ENCODE peak calls at places on chromosomes 2 and 18, in ten cellular contexts. One of them, this sample, is unnamed.

GRCh38 chr2:74206180-74206688 is 7.8 kb downstream of the MTHFD2 start:
- DNase-seq in WERI-Rb-1: peak; percentile 72
- DNase-seq in AG10803: peak; percentile 61
- DNase-seq in activated naive CD8-positive, alpha-beta T cell treated with anti-CD3 and anti-CD28 coated beads, Interleukin-2, amount 50 U/mL, for 24 hours: peak; percentile 41
- DNase-seq in iPS-NIHi11: no peak
- DNase-seq in astrocyte: peak; percentile 34
- DNase-seq in occipital lobe: no peak
- DNase-seq in KG1: no peak
- DNase-seq in CD8-positive, alpha-beta memory T cell: peak; percentile 19
- DNase-seq in effector CD4-positive, alpha-beta T cell: peak; percentile 4
- DNase-seq in this sample: peak; percentile 69

GRCh38 chr2:118221952-118222594 is 133.8 kb downstream of the INSIG2 start:
- DNase-seq in effector CD4-positive, alpha-beta T cell: peak; percentile 28
- DNase-seq in iPS-NIHi11: peak; percentile 62
- DNase-seq in AG10803: peak; percentile 84
- DNase-seq in KG1: peak; percentile 17
- DNase-seq in activated naive CD8-positive, alpha-beta T cell treated with anti-CD3 and anti-CD28 coated beads, Interleukin-2, amount 50 U/mL, for 24 hours: peak; percentile 23
- DNase-seq in astrocyte: peak; percentile 67
- DNase-seq in occipital lobe: no peak
- DNase-seq in CD8-positive, alpha-beta memory T cell: peak; percentile 6
- DNase-seq in WERI-Rb-1: peak; percentile 22
- DNase-seq in this sample: peak; percentile 55

GRCh38 chr2:205323929-205324328 is 358.4 kb upstream of the NRP2 start:
- DNase-seq in occipital lobe: no peak
- DNase-seq in astrocyte: no peak
- DNase-seq in iPS-NIHi11: peak; percentile 22
- DNase-seq in AG10803: no peak
- DNase-seq in activated naive CD8-positive, alpha-beta T cell treated with anti-CD3 and anti-CD28 coated beads, Interleukin-2, amount 50 U/mL, for 24 hours: no peak
- DNase-seq in CD8-positive, alpha-beta memory T cell: no peak
- DNase-seq in effector CD4-positive, alpha-beta T cell: no peak
- DNase-seq in KG1: no peak
- DNase-seq in WERI-Rb-1: no peak
- DNase-seq in this sample: no peak

GRCh38 chr2:100706249-100706648 is 113.7 kb upstream of the NPAS2 start:
- DNase-seq in astrocyte: no peak
- DNase-seq in KG1: no peak
- DNase-seq in AG10803: no peak
- DNase-seq in iPS-NIHi11: no peak
- DNase-seq in effector CD4-positive, alpha-beta T cell: no peak
- DNase-seq in activated naive CD8-positive, alpha-beta T cell treated with anti-CD3 and anti-CD28 coated beads, Interleukin-2, amount 50 U/mL, for 24 hours: no peak
- DNase-seq in CD8-positive, alpha-beta memory T cell: no peak
- DNase-seq in occipital lobe: no peak
- DNase-seq in WERI-Rb-1: no peak
- DNase-seq in this sample: no peak

GRCh38 chr2:173076557-173077345 is 1.1 kb downstream of the MAP3K20 start:
- DNase-seq in iPS-NIHi11: peak; percentile 58
- DNase-seq in activated naive CD8-positive, alpha-beta T cell treated with anti-CD3 and anti-CD28 coated beads, Interleukin-2, amount 50 U/mL, for 24 hours: peak; percentile 38
- DNase-seq in occipital lobe: no peak
- DNase-seq in CD8-positive, alpha-beta memory T cell: no peak
- DNase-seq in effector CD4-positive, alpha-beta T cell: no peak
- DNase-seq in astrocyte: peak; percentile 46
- DNase-seq in WERI-Rb-1: peak; percentile 27
- DNase-seq in AG10803: peak; percentile 46
- DNase-seq in KG1: peak; percentile 78
- DNase-seq in this sample: peak; percentile 34

GRCh38 chr2:38492042-38492615 is 110.6 kb downstream of the HNRNPLL start:
- DNase-seq in KG1: no peak
- DNase-seq in CD8-positive, alpha-beta memory T cell: no peak
- DNase-seq in iPS-NIHi11: no peak
- DNase-seq in AG10803: no peak
- DNase-seq in occipital lobe: no peak
- DNase-seq in WERI-Rb-1: no peak
- DNase-seq in astrocyte: no peak
- DNase-seq in effector CD4-positive, alpha-beta T cell: no peak
- DNase-seq in activated naive CD8-positive, alpha-beta T cell treated with anti-CD3 and anti-CD28 coated beads, Interleukin-2, amount 50 U/mL, for 24 hours: no peak
- DNase-seq in this sample: no peak

GRCh38 chr2:220682616-220683015 is 889.5 kb downstream of the EPHA4 start:
- DNase-seq in WERI-Rb-1: no peak
- DNase-seq in astrocyte: peak; percentile 10
- DNase-seq in CD8-positive, alpha-beta memory T cell: no peak
- DNase-seq in occipital lobe: no peak
- DNase-seq in activated naive CD8-positive, alpha-beta T cell treated with anti-CD3 and anti-CD28 coated beads, Interleukin-2, amount 50 U/mL, for 24 hours: no peak
- DNase-seq in KG1: no peak
- DNase-seq in effector CD4-positive, alpha-beta T cell: no peak
- DNase-seq in AG10803: no peak
- DNase-seq in iPS-NIHi11: no peak
- DNase-seq in this sample: no peak

GRCh38 chr2:189498205-189498604 is 56.9 kb downstream of the WDR75 start:
- DNase-seq in astrocyte: no peak
- DNase-seq in AG10803: no peak
- DNase-seq in effector CD4-positive, alpha-beta T cell: no peak
- DNase-seq in WERI-Rb-1: no peak
- DNase-seq in activated naive CD8-positive, alpha-beta T cell treated with anti-CD3 and anti-CD28 coated beads, Interleukin-2, amount 50 U/mL, for 24 hours: no peak
- DNase-seq in iPS-NIHi11: no peak
- DNase-seq in KG1: no peak
- DNase-seq in occipital lobe: no peak
- DNase-seq in CD8-positive, alpha-beta memory T cell: no peak
- DNase-seq in this sample: no peak

GRCh38 chr2:217816396-217816869 is 186.4 kb downstream of the TNS1 start:
- DNase-seq in AG10803: peak; percentile 33
- DNase-seq in CD8-positive, alpha-beta memory T cell: no peak
- DNase-seq in effector CD4-positive, alpha-beta T cell: no peak
- DNase-seq in activated naive CD8-positive, alpha-beta T cell treated with anti-CD3 and anti-CD28 coated beads, Interleukin-2, amount 50 U/mL, for 24 hours: no peak
- DNase-seq in astrocyte: no peak
- DNase-seq in WERI-Rb-1: no peak
- DNase-seq in iPS-NIHi11: no peak
- DNase-seq in occipital lobe: no peak
- DNase-seq in KG1: no peak
- DNase-seq in this sample: no peak

GRCh38 chr18:21167641-21168372 is 56.2 kb upstream of the ROCK1 start:
- DNase-seq in iPS-NIHi11: peak; percentile 82
- DNase-seq in AG10803: no peak
- DNase-seq in KG1: no peak
- DNase-seq in astrocyte: peak; percentile 12
- DNase-seq in CD8-positive, alpha-beta memory T cell: no peak
- DNase-seq in WERI-Rb-1: no peak
- DNase-seq in occipital lobe: no peak
- DNase-seq in effector CD4-positive, alpha-beta T cell: no peak
- DNase-seq in activated naive CD8-positive, alpha-beta T cell treated with anti-CD3 and anti-CD28 coated beads, Interleukin-2, amount 50 U/mL, for 24 hours: no peak
- DNase-seq in this sample: no peak